ENCODE peak calls at places on chromosome 7, in nine cellular contexts. Y is Panc1, C is stomach, Q is suprapubic skin, J is transverse colon, U is breast epithelium, B is prostate gland, O is GM23338, V is GM12892. R is an unnamed sample.

GRCh38 chr7:101625076-101625914 is 3.8 kb downstream of the MYL10 start:
- DNase-seq in V (no peak), C (no peak), Y (no peak), U (no peak), Q (no peak), B (no peak), O (peak), J (no peak), R (no peak)

GRCh38 chr7:37311282-37311868 is 137.3 kb downstream of the ELMO1 start:
- DNase-seq in O (no peak), Q (no peak), C (no peak), B (no peak), J (no peak), V (no peak), Y (no peak), U (no peak), R (peak)

GRCh38 chr7:87003872-87004798 is 55.3 kb downstream of the ELAPOR2 start:
- DNase-seq in Y (no peak), Q (no peak), C (no peak), B (no peak), O (no peak), V (no peak), U (no peak), J (no peak), R (no peak)

GRCh38 chr7:105759670-105760548 is 116.5 kb downstream of the ATXN7L1 start:
- DNase-seq in B (peak), U (no peak), V (no peak), Q (no peak), C (peak), Y (no peak), O (peak), J (peak), R (peak)

GRCh38 chr7:15228891-15229290 is 326.3 kb upstream of the DGKB start:
- DNase-seq in U (no peak), O (no peak), Y (no peak), J (no peak), Q (no peak), B (no peak), C (no peak), V (no peak), R (no peak)

GRCh38 chr7:108266489-108266888 is 136.3 kb upstream of the LAMB4 start:
- DNase-seq in C (no peak), B (no peak), Q (no peak), U (no peak), V (no peak), J (no peak), Y (no peak), O (no peak), R (no peak)

GRCh38 chr7:90570373-90570959 is 25.7 kb upstream of the CDK14 start:
- DNase-seq in C (no peak), Y (no peak), B (no peak), O (no peak), J (no peak), Q (no peak), U (no peak), V (no peak), R (no peak)

GRCh38 chr7:32264667-32265284 is 194.6 kb upstream of the PDE1C start:
- DNase-seq in Q (no peak), C (no peak), B (no peak), Y (no peak), J (no peak), V (no peak), U (no peak), O (no peak), R (no peak)

GRCh38 chr7:83415840-83416239 is 233.1 kb downstream of the SEMA3E start:
- DNase-seq in Q (no peak), J (no peak), O (peak), C (no peak), Y (no peak), U (no peak), B (peak), V (no peak), R (no peak)

GRCh38 chr7:15197359-15197977 is 294.9 kb upstream of the DGKB start:
- DNase-seq in B (no peak), C (no peak), O (no peak), V (no peak), Y (no peak), J (no peak), U (no peak), Q (no peak), R (no peak)

GRCh38 chr7:125136755-125137547 is 207.3 kb upstream of the POT1 start:
- DNase-seq in U (no peak), Y (peak), Q (no peak), J (no peak), O (no peak), V (no peak), C (no peak), B (no peak), R (no peak)

GRCh38 chr7:134234216-134234615 is 82.5 kb downstream of the SLC35B4 start:
- DNase-seq in Q (no peak), C (no peak), V (no peak), U (no peak), Y (no peak), O (no peak), J (no peak), B (no peak), R (no peak)

GRCh38 chr7:104185346-104185745 is 22.5 kb downstream of the ORC5 start:
- DNase-seq in C (no peak), V (no peak), O (no peak), J (no peak), B (peak), U (no peak), Q (no peak), Y (no peak), R (no peak)

GRCh38 chr7:139029353-139029752 is 6.5 kb downstream of the ZC3HAV1L start:
- DNase-seq in C (no peak), O (no peak), Q (no peak), U (no peak), B (no peak), V (no peak), Y (no peak), J (no peak), R (no peak)

GRCh38 chr7:136877990-136878389 is 9.5 kb downstream of the CHRM2 start:
- DNase-seq in U (no peak), B (no peak), J (no peak), C (no peak), Q (no peak), Y (no peak), V (no peak), O (no peak), R (no peak)

GRCh38 chr7:140403878-140404564 is at the start of gene RAB19:
- DNase-seq in B (peak), C (peak), Q (no peak), U (peak), Y (no peak), V (no peak), O (peak), J (peak), R (peak)

GRCh38 chr7:110007316-110007910 is 1083.5 kb upstream of the LRRN3 start:
- DNase-seq in U (no peak), Y (no peak), J (no peak), Q (no peak), V (no peak), B (no peak), O (no peak), C (no peak), R (no peak)

GRCh38 chr7:129786825-129787563 is 165.8 kb downstream of the UBE2H start:
- DNase-seq in C (no peak), B (no peak), Q (no peak), O (peak), J (no peak), Y (no peak), U (no peak), V (no peak), R (no peak)
- TF ChIP-seq POLR2AphosphoS5 in C (no peak), B (no peak), Q (no peak), O (peak), J (no peak), Y (no peak), U (no peak), V (no peak), R (no peak)

GRCh38 chr7:128102490-128103291 is 71.5 kb upstream of the LRRC4 start:
- DNase-seq in B (no peak), V (no peak), Y (no peak), J (no peak), U (no peak), O (no peak), C (no peak), Q (no peak), R (no peak)
- TF ChIP-seq POLR2AphosphoS5 in B (no peak), V (peak), Y (peak), J (no peak), U (no peak), O (no peak), C (no peak), Q (no peak), R (no peak)

DNA sequence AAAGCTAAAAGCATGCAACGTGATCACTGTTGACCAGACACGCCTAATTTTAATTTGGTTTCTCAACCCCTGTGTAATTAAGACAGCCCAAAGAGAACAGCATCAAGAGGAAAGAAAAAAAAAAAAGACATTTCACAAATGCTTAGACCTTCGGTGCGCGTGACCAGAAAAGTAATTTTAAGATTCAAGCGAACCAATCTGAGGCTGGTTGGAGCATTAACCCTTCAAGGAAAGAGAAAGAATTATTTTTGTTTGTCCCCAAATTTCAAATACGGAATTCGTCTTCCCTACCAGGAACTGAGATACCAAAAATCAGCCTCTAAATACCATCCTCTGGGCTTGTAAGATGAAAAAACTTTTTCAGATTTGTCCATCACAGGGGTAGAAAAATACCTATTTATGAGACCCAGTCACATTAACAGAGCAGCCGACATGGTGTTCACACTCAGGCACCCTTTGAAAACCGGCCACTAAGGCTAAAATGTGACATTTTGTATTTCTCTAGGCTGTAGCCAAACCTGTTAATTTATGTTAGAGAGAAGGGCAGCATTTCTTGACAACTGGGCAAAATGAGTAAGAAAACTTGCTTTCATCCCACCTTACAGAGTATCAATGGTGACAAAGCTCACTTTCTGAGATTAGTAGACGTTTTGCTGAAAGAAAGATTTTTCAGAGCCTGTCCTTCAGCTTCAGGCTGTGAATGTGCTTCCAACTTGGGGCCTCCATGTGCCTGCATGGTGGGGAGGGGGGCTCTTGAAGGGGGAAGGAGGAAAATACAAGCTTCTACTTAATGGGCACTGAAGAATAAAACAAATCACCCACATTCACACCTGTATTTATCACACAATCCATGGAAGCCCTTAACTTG is 179.9 kb upstream of the KLF14 start:
- DNase-seq in O (no peak), B (no peak), U (no peak), J (no peak), Q (no peak), V (no peak), Y (peak), C (no peak), R (no peak)
- TF ChIP-seq POLR2AphosphoS5 in O (no peak), B (no peak), U (no peak), J (no peak), Q (no peak), V (peak), Y (peak), C (no peak), R (no peak)

DNA sequence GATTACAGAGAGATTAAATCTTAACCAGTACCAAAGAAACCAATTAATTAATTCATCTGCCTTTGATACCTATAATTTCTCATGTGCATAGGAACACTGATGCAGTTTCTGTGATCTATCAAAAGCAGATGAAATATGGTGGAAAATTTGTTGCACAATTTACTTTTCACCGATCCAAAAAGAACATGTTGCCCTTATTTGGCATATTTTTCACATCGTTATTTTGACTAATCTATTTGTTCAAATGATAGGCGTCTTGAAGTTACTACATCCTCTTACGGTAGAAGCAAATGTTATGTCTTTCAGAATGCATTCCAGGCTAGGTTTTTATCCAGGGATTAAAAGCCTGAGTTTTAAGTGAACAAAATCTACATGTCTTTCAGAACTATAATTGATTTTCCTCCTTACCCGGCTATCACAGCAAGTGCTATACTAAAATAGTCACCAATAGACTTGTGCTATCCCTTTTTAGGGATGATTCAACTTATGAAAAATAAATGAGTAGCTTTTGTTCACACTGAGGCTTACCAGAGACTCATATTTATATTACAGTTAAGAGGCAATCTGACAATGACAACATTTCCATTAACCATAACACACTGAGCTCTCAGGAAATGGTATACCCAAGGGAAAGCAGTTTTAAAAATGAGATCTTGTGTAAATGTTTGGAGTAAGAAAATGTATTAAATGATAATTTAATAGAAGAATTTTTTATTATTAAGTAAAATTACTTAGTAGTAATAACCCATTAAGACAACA is 16.8 kb upstream of the TES start:
- DNase-seq in C (no peak), Y (no peak), B (no peak), V (no peak), U (no peak), J (no peak), O (no peak), Q (no peak), R (no peak)
- TF ChIP-seq POLR2AphosphoS5 in C (no peak), Y (no peak), B (no peak), V (no peak), U (no peak), J (no peak), O (no peak), Q (no peak), R (no peak)